ENCODE peak calls at places on chromosomes 6 and 20, in four cellular contexts. One of them, this sample, is unnamed.

GRCh38 chr20:24878657-24879056 is 70.4 kb upstream of the CST7 start:
- DNase-seq in mesenteric fat pad: no peak
- DNase-seq in activated CD8-positive, alpha-beta memory T cell treated with anti-CD3 and anti-CD28 coated beads for 4 hours: no peak
- DNase-seq in SK-N-DZ: no peak
- DNase-seq in this sample: no peak

GRCh38 chr6:94443701-94444100 is 1024.3 kb upstream of the EPHA7 start:
- DNase-seq in mesenteric fat pad: no peak
- DNase-seq in activated CD8-positive, alpha-beta memory T cell treated with anti-CD3 and anti-CD28 coated beads for 4 hours: no peak
- DNase-seq in SK-N-DZ: peak
- DNase-seq in this sample: no peak

GRCh38 chr6:108453601-108454157 is 107.0 kb upstream of the FOXO3 start:
- DNase-seq in mesenteric fat pad: no peak
- DNase-seq in activated CD8-positive, alpha-beta memory T cell treated with anti-CD3 and anti-CD28 coated beads for 4 hours: no peak
- DNase-seq in SK-N-DZ: no peak
- DNase-seq in this sample: no peak

GRCh38 chr6:9455794-9456193 is 959.1 kb downstream of the TFAP2A start:
- DNase-seq in mesenteric fat pad: no peak
- DNase-seq in activated CD8-positive, alpha-beta memory T cell treated with anti-CD3 and anti-CD28 coated beads for 4 hours: no peak
- DNase-seq in SK-N-DZ: no peak
- DNase-seq in this sample: no peak

GRCh38 chr6:23174781-23175361 is 605.5 kb downstream of the HDGFL1 start:
- DNase-seq in mesenteric fat pad: no peak
- DNase-seq in activated CD8-positive, alpha-beta memory T cell treated with anti-CD3 and anti-CD28 coated beads for 4 hours: no peak
- DNase-seq in SK-N-DZ: no peak
- DNase-seq in this sample: peak

GRCh38 chr6:32666420-32667300 is at the start of gene HLA-DQB1:
- DNase-seq in mesenteric fat pad: no peak
- DNase-seq in activated CD8-positive, alpha-beta memory T cell treated with anti-CD3 and anti-CD28 coated beads for 4 hours: peak
- DNase-seq in SK-N-DZ: no peak
- DNase-seq in this sample: peak

GRCh38 chr20:34817072-34817471 is 8.4 kb downstream of the NCOA6 start:
- DNase-seq in mesenteric fat pad: no peak
- DNase-seq in activated CD8-positive, alpha-beta memory T cell treated with anti-CD3 and anti-CD28 coated beads for 4 hours: no peak
- DNase-seq in SK-N-DZ: no peak
- DNase-seq in this sample: no peak

GRCh38 chr6:109292983-109293586 is 89.2 kb downstream of the CD164 start:
- DNase-seq in mesenteric fat pad: no peak
- DNase-seq in activated CD8-positive, alpha-beta memory T cell treated with anti-CD3 and anti-CD28 coated beads for 4 hours: no peak
- DNase-seq in SK-N-DZ: no peak
- DNase-seq in this sample: no peak

GRCh38 chr6:168272379-168273011 is 47.1 kb downstream of the DACT2 start:
- DNase-seq in mesenteric fat pad: no peak
- DNase-seq in activated CD8-positive, alpha-beta memory T cell treated with anti-CD3 and anti-CD28 coated beads for 4 hours: no peak
- DNase-seq in SK-N-DZ: peak
- DNase-seq in this sample: no peak

GRCh38 chr6:122803056-122803695 is 14.1 kb downstream of the SMPDL3A start:
- DNase-seq in mesenteric fat pad: no peak
- DNase-seq in activated CD8-positive, alpha-beta memory T cell treated with anti-CD3 and anti-CD28 coated beads for 4 hours: no peak
- DNase-seq in SK-N-DZ: no peak
- DNase-seq in this sample: no peak

GRCh38 chr6:169993861-169994481 is 242.5 kb downstream of the ERMARD start:
- DNase-seq in mesenteric fat pad: peak
- DNase-seq in activated CD8-positive, alpha-beta memory T cell treated with anti-CD3 and anti-CD28 coated beads for 4 hours: no peak
- DNase-seq in SK-N-DZ: no peak
- DNase-seq in this sample: no peak

GRCh38 chr6:2157441-2158127 is 87.8 kb downstream of the GMDS start:
- DNase-seq in mesenteric fat pad: no peak
- DNase-seq in activated CD8-positive, alpha-beta memory T cell treated with anti-CD3 and anti-CD28 coated beads for 4 hours: peak
- DNase-seq in SK-N-DZ: no peak
- DNase-seq in this sample: no peak